ENCODE peak calls at places on chromosomes 13 and 19, in eight cellular contexts. H is A673; I is mammary epithelial cell; X is CD8-positive, alpha-beta T cell; F is fibroblast of mammary gland; Z is esophagus squamous epithelium; E is fibroblast of villous mesenchyme; V is tibial nerve. K is an unnamed sample.

GRCh38 chr13:35157143-35157755 is 215.2 kb downstream of the NBEA start:
- DNase-seq in F (peak), V (peak), I (peak), E (peak), Z (no peak), X (no peak), H (peak), K (peak)

GRCh38 chr13:68736961-68737360 is 1370.7 kb upstream of the ATXN8OS start:
- DNase-seq in F (no peak), H (no peak), V (no peak), Z (no peak), E (no peak), X (no peak), I (no peak), K (no peak)

GRCh38 chr13:20779405-20779804 is 5.6 kb upstream of the EEF1AKMT1 start:
- DNase-seq in I (no peak), H (no peak), X (no peak), V (no peak), F (no peak), E (no peak), Z (no peak), K (no peak)

GRCh38 chr13:60267498-60268202 is 103.9 kb upstream of the DIAPH3 start:
- DNase-seq in Z (no peak), F (no peak), V (no peak), E (no peak), I (no peak), H (no peak), X (no peak), K (no peak)

GRCh38 chr13:93758575-93758974 is 532.0 kb downstream of the GPC6 start:
- DNase-seq in E (no peak), I (peak), H (peak), V (no peak), Z (no peak), F (peak), X (no peak), K (no peak)

GRCh38 chr19:28652790-28653189 is 560.2 kb downstream of the UQCRFS1 start:
- DNase-seq in Z (no peak), I (no peak), X (no peak), F (no peak), H (no peak), E (no peak), V (no peak), K (no peak)

GRCh38 chr13:90084684-90085290 is 1262.7 kb upstream of the MIR17HG start:
- DNase-seq in E (no peak), V (no peak), I (no peak), Z (no peak), X (no peak), F (peak), H (peak), K (no peak)

GRCh38 chr13:89930861-89931260 is 1416.6 kb upstream of the MIR17HG start:
- DNase-seq in X (no peak), F (no peak), Z (no peak), I (no peak), H (no peak), E (no peak), V (no peak), K (no peak)

GRCh38 chr19:13899912-13900584 is 5.9 kb downstream of the BRME1 start:
- DNase-seq in Z (no peak), H (no peak), V (no peak), E (no peak), F (peak), I (no peak), X (no peak), K (no peak)

GRCh38 chr19:53659292-53659691 is 27.5 kb downstream of the DPRX start:
- DNase-seq in I (peak), E (peak), V (no peak), X (no peak), F (no peak), H (peak), Z (no peak), K (peak)

GRCh38 chr13:75357576-75358295 is 124.2 kb downstream of the TBC1D4 start:
- DNase-seq in I (peak), V (no peak), E (peak), X (peak), F (peak), Z (no peak), H (peak), K (no peak)

GRCh38 chr13:80655778-80656518 is 315.0 kb upstream of the SPRY2 start:
- DNase-seq in E (no peak), V (no peak), F (no peak), X (no peak), Z (no peak), H (no peak), I (no peak), K (no peak)

GRCh38 chr13:75685239-75685697 is 49.1 kb downstream of the LMO7 start:
- DNase-seq in I (peak), V (no peak), X (no peak), E (peak), Z (no peak), H (peak), F (peak), K (no peak)

GRCh38 chr19:49817964-49818690 is at the start of gene MED25:
- DNase-seq in E (peak), X (peak), F (peak), H (peak), I (peak), Z (peak), V (peak), K (peak)
- TF ChIP-seq CTCF in E (peak), X (peak), F (no peak), H (peak), I (peak), Z (peak), V (peak), K (peak)

GRCh38 chr13:102670130-102670529 is 24.7 kb downstream of the METTL21C start:
- DNase-seq in H (no peak), E (no peak), F (no peak), Z (no peak), I (no peak), V (no peak), X (no peak), K (no peak)
- TF ChIP-seq CTCF in H (no peak), E (no peak), F (no peak), Z (no peak), I (no peak), V (no peak), X (no peak), K (no peak)

GRCh38 chr13:26721251-26721939 is 39.2 kb downstream of the GPR12 start:
- DNase-seq in E (no peak), Z (no peak), H (no peak), F (no peak), V (no peak), I (no peak), X (no peak), K (no peak)

GRCh38 chr13:26718872-26719271 is 41.7 kb downstream of the GPR12 start:
- DNase-seq in Z (no peak), I (no peak), E (no peak), F (no peak), V (no peak), X (no peak), H (no peak), K (no peak)

GRCh38 chr13:26718146-26718545 is 42.4 kb downstream of the GPR12 start:
- DNase-seq in E (no peak), V (no peak), X (no peak), Z (no peak), F (no peak), H (no peak), I (no peak), K (no peak)

GRCh38 chr13:26716984-26717383 is 43.6 kb downstream of the GPR12 start:
- DNase-seq in F (no peak), E (no peak), X (no peak), Z (no peak), V (no peak), H (no peak), I (no peak), K (no peak)

GRCh38 chr13:26719356-26719945 is 41.1 kb downstream of the GPR12 start:
- DNase-seq in I (no peak), X (no peak), F (no peak), H (peak), Z (no peak), E (peak), V (no peak), K (no peak)
- TF ChIP-seq CTCF in I (peak), X (no peak), F (peak), H (peak), Z (no peak), E (no peak), V (no peak), K (no peak)

GRCh38 chr13:50511877-50512332 is 331.6 kb downstream of the DLEU7 start:
- DNase-seq in F (no peak), Z (no peak), X (no peak), E (no peak), V (no peak), I (no peak), H (no peak), K (no peak)

GRCh38 chr13:50509771-50510441 is 333.6 kb downstream of the DLEU7 start:
- DNase-seq in X (no peak), V (no peak), Z (no peak), F (no peak), E (no peak), I (no peak), H (peak), K (no peak)

GRCh38 chr13:50514249-50514648 is 329.2 kb downstream of the DLEU7 start:
- DNase-seq in Z (no peak), H (no peak), E (no peak), V (no peak), I (no peak), X (no peak), F (no peak), K (no peak)

GRCh38 chr13:50513528-50513863 is 330.0 kb downstream of the DLEU7 start:
- DNase-seq in I (no peak), H (no peak), F (no peak), Z (no peak), E (peak), X (no peak), V (no peak), K (no peak)

GRCh38 chr13:50512602-50513527 is 330.6 kb downstream of the DLEU7 start:
- DNase-seq in Z (peak), E (peak), I (no peak), H (no peak), V (peak), F (peak), X (peak), K (no peak)
- TF ChIP-seq CTCF in Z (no peak), E (peak), I (no peak), H (no peak), V (no peak), F (no peak), X (no peak), K (no peak)

GRCh38 chr19:19034204-19034624 is 811 bp downstream of the ARMC6 start:
- DNase-seq in H (peak), Z (no peak), X (peak), F (peak), V (no peak), I (peak), E (peak), K (no peak)

GRCh38 chr19:19033426-19034203 is at the start of the genes ARMC6 and SUGP2:
- DNase-seq in V (peak), Z (no peak), E (peak), H (peak), X (peak), F (peak), I (peak), K (peak)

GRCh38 chr19:19033176-19033425 is 216 bp downstream of the SUGP2 start:
- DNase-seq in I (no peak), X (no peak), H (no peak), F (no peak), E (no peak), V (no peak), Z (no peak), K (no peak)

GRCh38 chr19:19028526-19028925 is 4.8 kb downstream of the SUGP2 start:
- DNase-seq in I (no peak), X (no peak), F (no peak), Z (no peak), H (no peak), V (no peak), E (no peak), K (no peak)

DNA sequence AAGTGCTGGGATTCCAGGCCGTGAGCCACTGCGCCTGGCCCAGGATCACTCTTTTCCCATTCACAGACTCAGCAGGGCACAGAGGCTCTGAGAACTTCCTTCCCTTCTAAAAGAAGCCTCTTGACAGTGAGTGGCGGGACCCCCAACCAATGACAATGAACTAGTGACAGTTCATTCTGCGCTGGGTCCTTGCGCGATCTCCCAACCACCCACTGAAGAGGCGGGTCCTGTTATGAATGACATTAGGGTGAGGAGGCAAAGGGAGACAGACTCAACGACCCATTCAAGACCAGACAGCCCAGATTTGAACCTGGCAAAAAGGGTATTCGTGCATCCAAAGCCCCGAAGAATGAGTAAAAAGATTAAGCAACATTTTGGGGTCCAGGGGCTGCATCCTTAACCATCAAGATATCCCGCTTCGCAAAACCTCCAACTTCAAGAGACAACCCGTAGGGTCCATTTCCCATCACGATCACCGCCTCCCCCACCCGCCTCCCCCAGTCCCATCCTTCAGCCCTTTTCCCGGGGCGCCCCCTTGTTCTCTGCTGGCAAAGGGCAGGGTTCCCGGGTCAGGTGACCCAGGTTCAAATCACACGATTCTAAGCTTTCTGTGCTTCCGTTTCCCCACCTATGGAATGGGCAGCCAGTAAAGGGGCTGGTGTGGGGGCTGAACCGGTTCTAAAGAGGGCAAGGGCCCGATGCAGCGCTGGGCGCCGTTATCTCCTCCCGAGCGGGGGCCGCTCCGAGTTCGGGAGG is 719 bp downstream of the SUGP2 start:
- DNase-seq in I (peak), H (peak), X (peak), F (peak), V (peak), Z (no peak), E (peak), K (peak)
- TF ChIP-seq CTCF in I (no peak), H (no peak), X (no peak), F (no peak), V (no peak), Z (no peak), E (no peak), K (no peak)

GRCh38 chr19:48646192-48646911 is 365 bp upstream of the CA11 start:
- DNase-seq in F (peak), Z (no peak), I (peak), E (peak), V (peak), H (peak), X (peak), K (peak)

GRCh38 chr19:48650974-48651681 is 5.1 kb upstream of the CA11 start:
- DNase-seq in I (no peak), H (no peak), F (no peak), V (no peak), X (no peak), Z (no peak), E (no peak), K (no peak)

GRCh38 chr19:48645652-48646191 is at the start of gene CA11:
- DNase-seq in I (no peak), E (no peak), F (no peak), H (peak), Z (no peak), X (no peak), V (peak), K (no peak)

GRCh38 chr19:48646912-48647216 is 877 bp upstream of the CA11 start:
- DNase-seq in Z (no peak), H (no peak), F (no peak), E (no peak), X (no peak), I (no peak), V (no peak), K (no peak)

DNA sequence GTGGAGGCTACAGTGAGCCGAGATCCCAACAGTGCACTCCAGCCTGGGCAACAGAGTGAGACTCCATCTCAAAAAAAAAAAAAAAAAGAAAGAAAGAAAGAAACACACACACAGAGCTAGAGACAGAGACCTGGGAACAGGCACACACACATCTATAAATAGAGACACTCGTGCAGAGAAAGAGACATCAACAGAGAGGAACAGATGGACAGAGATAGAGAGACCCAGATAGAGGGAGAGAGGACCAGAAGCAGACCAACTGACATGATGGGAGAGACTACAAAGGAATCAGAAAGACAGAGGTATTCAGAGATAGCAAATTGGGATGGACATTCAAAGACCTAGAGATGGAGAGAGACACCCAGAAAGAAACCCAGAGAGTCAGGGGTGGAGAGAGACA is 2.1 kb upstream of the CA11 start:
- DNase-seq in I (no peak), F (no peak), Z (no peak), E (no peak), X (no peak), V (no peak), H (no peak), K (no peak)
- TF ChIP-seq CTCF in I (no peak), F (no peak), Z (no peak), E (no peak), X (no peak), V (no peak), H (no peak), K (no peak)

GRCh38 chr19:10362259-10362658 is 18.1 kb downstream of the TYK2 start:
- DNase-seq in V (no peak), H (no peak), E (no peak), F (no peak), Z (no peak), I (no peak), X (no peak), K (no peak)
- TF ChIP-seq CTCF in V (no peak), H (no peak), E (no peak), F (no peak), Z (no peak), I (no peak), X (no peak), K (no peak)

DNA sequence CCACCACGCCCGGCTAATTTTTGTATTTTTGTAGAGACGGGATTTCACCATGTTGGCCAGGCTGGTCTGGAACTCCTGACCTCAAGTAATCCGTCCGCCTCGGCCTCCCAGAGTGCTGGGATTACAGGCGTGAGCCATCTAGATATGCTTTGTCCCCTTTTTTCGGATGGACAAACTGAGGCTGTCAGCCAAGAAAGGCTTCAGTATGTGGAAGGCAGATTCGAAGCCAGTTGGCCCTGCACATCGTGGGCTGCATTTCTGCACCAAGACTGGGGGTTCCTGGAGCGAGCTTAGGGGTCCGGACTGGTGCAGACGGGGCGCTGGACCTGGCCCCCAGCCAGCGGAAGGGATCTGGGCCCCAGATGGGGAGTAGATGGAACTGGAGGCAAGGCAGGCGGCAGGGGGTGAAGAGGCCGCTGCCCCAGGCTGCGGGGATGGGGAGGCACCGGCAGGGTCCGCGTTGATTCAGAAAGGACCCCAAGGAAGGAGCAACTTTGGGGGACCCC is 9.7 kb upstream of the JUND start:
- DNase-seq in E (no peak), Z (no peak), X (no peak), H (no peak), F (no peak), I (no peak), V (no peak), K (no peak)
- TF ChIP-seq CTCF in E (no peak), Z (no peak), X (no peak), H (no peak), F (no peak), I (no peak), V (no peak), K (no peak)